ENCODE peak calls at places on chromosome 3, in nine cellular contexts. K is NCI-H2107; F is heart right ventricle; P is mesenchymal stem cell; D is retinal pigment epithelial cell; A is left ventricle myocardium superior; T is stimulated activated CD4-positive, alpha-beta T cell treated with anti-CD3 and anti-CD28 coated beads, Interleukin-15, amount 100 ng/mL, for 1 hour; V is activated T-cell treated with anti-CD3 and anti-CD28 coated beads, Interleukin-2, amount 50 U/mL, for 72 hours; N is NCI-H510A treated with DMSO at 0.1 percent for 48 hours. J is an unnamed sample.

GRCh38 chr3:102124301-102125158 is 275.2 kb downstream of the NFKBIZ start:
- DNase-seq in N (no peak), V (no peak), F (no peak), D (no peak), K (no peak), P (peak), T (no peak), A (no peak), J (peak)

GRCh38 chr3:159787794-159788205 is 200.8 kb upstream of the IL12A start:
- DNase-seq in T (no peak), A (no peak), D (peak), K (no peak), N (no peak), P (peak), V (no peak), F (no peak), J (peak)

GRCh38 chr3:122299872-122300460 is 25.1 kb upstream of the CSTA start:
- DNase-seq in F (no peak), T (no peak), V (peak), K (no peak), D (no peak), N (no peak), A (no peak), P (peak), J (peak)

GRCh38 chr3:29468150-29468549 is 187.3 kb downstream of the RBMS3 start:
- DNase-seq in P (peak), V (no peak), K (no peak), N (no peak), F (no peak), D (no peak), T (no peak), A (no peak), J (peak)

GRCh38 chr3:150960708-150961684 is 11.5 kb downstream of the CLRN1 start:
- DNase-seq in P (no peak), F (no peak), A (no peak), K (no peak), D (no peak), T (no peak), V (no peak), N (no peak), J (no peak)

GRCh38 chr3:141789281-141789680 is 26.1 kb downstream of the GRK7 start:
- DNase-seq in A (no peak), K (no peak), F (no peak), N (no peak), V (no peak), P (no peak), T (no peak), D (no peak), J (no peak)

GRCh38 chr3:11335056-11335608 is 62.9 kb downstream of the ATG7 start:
- DNase-seq in P (peak), N (peak), D (peak), K (no peak), T (no peak), V (peak), A (no peak), F (peak), J (peak)

GRCh38 chr3:178699810-178700209 is 163.6 kb downstream of the KCNMB2 start:
- DNase-seq in F (peak), V (no peak), D (no peak), N (no peak), T (no peak), A (no peak), K (no peak), P (no peak), J (no peak)

GRCh38 chr3:152742368-152743347 is 92.3 kb upstream of the P2RY1 start:
- DNase-seq in V (no peak), T (no peak), P (no peak), D (peak), N (no peak), F (no peak), A (no peak), K (no peak), J (peak)

GRCh38 chr3:150945226-150945625 is 27.3 kb downstream of the CLRN1 start:
- DNase-seq in N (no peak), D (no peak), F (no peak), K (no peak), A (no peak), V (no peak), T (no peak), P (peak), J (peak)